ENCODE peak calls at places on chromosomes 13 and 19, in eight cellular contexts. Z is tibial nerve, X is transverse colon, D is heart left ventricle, C is esophagus squamous epithelium, V is adrenal gland, T is ovary, G is esophagus muscularis mucosa. W is an unnamed sample.

GRCh38 chr19:6209233-6209632 is 70.5 kb downstream of the MLLT1 start:
- DNase-seq in Z (no peak), X (no peak), D (no peak), C (no peak), V (no peak), T (no peak), G (no peak), W (peak)

GRCh38 chr19:18388328-18389094 is 2.6 kb downstream of the GDF15 start:
- DNase-seq in Z (peak), X (peak), D (peak), C (peak), V (peak), T (peak), G (no peak), W (peak)

GRCh38 chr13:37956536-37956935 is 87.0 kb upstream of the TRPC4 start:
- DNase-seq in Z (no peak), X (no peak), D (no peak), C (no peak), V (no peak), T (no peak), G (no peak), W (no peak)

GRCh38 chr13:44146162-44146561 is 227.5 kb upstream of the SERP2 start:
- DNase-seq in Z (peak), X (no peak), D (no peak), C (no peak), V (no peak), T (no peak), G (peak), W (no peak)

GRCh38 chr19:55546822-55547614 is 1.7 kb upstream of the SBK3 start:
- DNase-seq in Z (peak), X (peak), D (peak), C (no peak), V (peak), T (peak), G (peak), W (peak)

GRCh38 chr19:23957660-23958281 is 43.1 kb downstream of the ZNF726 start:
- DNase-seq in Z (no peak), X (peak), D (no peak), C (no peak), V (no peak), T (no peak), G (no peak), W (no peak)

GRCh38 chr13:61727714-61728275 is 312.1 kb upstream of the PCDH20 start:
- DNase-seq in Z (no peak), X (no peak), D (no peak), C (no peak), V (no peak), T (no peak), G (no peak), W (no peak)

GRCh38 chr13:112968910-112969691 is at the start of gene MCF2L:
- DNase-seq in Z (no peak), X (peak), D (peak), C (no peak), V (peak), T (peak), G (no peak), W (no peak)

DNA sequence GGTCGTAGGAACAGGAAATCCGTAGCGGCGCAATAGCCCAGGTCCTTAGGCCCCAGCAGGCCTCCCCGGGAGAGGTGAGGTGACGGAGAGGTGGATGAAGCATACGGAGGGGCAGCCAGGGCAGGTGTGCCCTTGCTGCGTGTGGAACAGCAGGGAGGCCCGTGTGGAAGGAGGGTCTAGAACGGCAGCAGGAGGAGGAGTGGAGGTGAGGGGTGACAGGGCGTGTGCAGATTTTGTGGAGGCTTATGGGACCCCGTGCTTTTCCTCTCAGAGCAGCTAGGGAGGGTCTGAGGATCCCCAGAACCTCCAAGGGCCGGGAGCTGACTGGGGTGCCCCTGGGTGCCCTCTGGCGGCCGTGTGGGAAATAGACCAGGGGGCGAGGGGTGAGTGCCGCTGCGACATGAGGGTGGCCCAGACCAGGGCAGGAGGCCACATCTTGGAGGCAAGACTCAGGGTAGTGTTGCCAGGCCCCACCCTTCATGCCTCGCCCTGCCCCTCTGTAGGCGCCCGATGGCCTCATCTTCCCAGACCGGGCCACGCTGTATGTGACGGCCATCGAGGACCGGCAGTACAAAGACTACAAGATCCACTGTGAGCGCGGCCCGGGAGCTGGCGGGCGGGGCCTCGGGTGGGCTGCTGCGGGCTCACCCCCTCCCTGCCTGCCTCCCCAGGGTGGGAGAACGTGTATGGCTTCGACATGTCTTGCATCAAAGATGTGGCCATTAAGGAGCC is 5.0 kb upstream of the ADM5 start:
- DNase-seq in Z (no peak), X (no peak), D (no peak), C (no peak), V (peak), T (no peak), G (no peak), W (no peak)
- TF ChIP-seq CTCF in Z (peak), X (peak), D (peak), C (peak), V (no peak), T (no peak), G (peak), W (no peak)

DNA sequence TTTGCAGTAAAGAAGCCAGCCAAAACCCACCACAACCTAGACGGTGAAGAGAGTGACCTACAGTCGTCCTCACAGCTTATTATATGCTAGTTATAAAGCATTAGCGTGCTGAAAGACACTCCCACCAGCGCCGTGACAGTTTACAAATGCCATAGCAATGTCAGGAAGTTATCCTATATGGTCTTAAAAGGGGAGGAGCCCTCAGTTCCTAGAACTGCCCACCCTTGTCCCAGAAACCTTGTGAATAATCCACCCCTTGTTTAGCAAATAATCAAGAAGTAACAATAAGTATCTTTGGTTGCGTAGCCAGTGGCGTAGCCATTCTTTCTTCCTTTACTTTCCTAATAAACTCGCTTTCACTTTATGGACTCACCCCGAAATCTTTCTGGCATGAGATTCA is 227.9 kb upstream of the ARGLU1 start:
- DNase-seq in Z (no peak), X (no peak), D (no peak), C (no peak), V (no peak), T (no peak), G (no peak), W (no peak)
- TF ChIP-seq POLR2A in Z (no peak), X (no peak), D (no peak), C (no peak), V (no peak), T (no peak), G (no peak), W (no peak)

GRCh38 chr13:49669735-49670309 is 21.5 kb downstream of the EBPL start:
- DNase-seq in Z (peak), X (peak), D (peak), C (no peak), V (peak), T (peak), G (no peak), W (no peak)
- TF ChIP-seq CTCF in Z (peak), X (peak), D (peak), C (peak), V (peak), T (peak), G (peak), W (no peak)

GRCh38 chr19:16111160-16111908 is at the start of gene RAB8A:
- DNase-seq in Z (peak), X (peak), D (peak), C (peak), V (peak), T (peak), G (peak), W (peak)
- TF ChIP-seq POLR2A in Z (no peak), X (no peak), D (no peak), C (no peak), V (no peak), T (peak), G (no peak), W (no peak)

W was measured in lower leg skin.